ENCODE peak calls at places on chromosome 1, in nine cellular contexts. M, N, A, B, T, G, U, E and S are unnamed samples.

GRCh38 chr1:147736847-147737246 is 23.6 kb downstream of the GJA5 start:
- DNase-seq in M (no peak), N (no peak), A (no peak), B (no peak), T (no peak), G (no peak), U (no peak), E (no peak), S (no peak)

GRCh38 chr1:111320066-111320879 is 29.6 kb downstream of the CHIA start:
- DNase-seq in M (no peak), N (no peak), A (no peak), B (no peak), T (no peak), G (no peak), U (no peak), E (no peak), S (no peak)

GRCh38 chr1:147852706-147853225 is 49.8 kb upstream of the GJA8 start:
- DNase-seq in M (no peak), N (no peak), A (no peak), B (no peak), T (peak; percentile 43), G (peak; percentile 14), U (no peak), E (no peak), S (no peak)

GRCh38 chr1:31627930-31628421 is 10.5 kb downstream of the HCRTR1 start:
- DNase-seq in M (no peak), N (no peak), A (no peak), B (no peak), T (no peak), G (peak; percentile 81), U (no peak), E (no peak), S (no peak)

GRCh38 chr1:154386643-154387352 is 18.3 kb upstream of the IL6R start:
- DNase-seq in M (peak; percentile 60), N (no peak), A (peak; percentile 65), B (no peak), T (no peak), G (no peak), U (peak; percentile 10), E (no peak), S (no peak)

GRCh38 chr1:201761178-201761577 is 67.8 kb upstream of the IPO9 start:
- DNase-seq in M (no peak), N (no peak), A (no peak), B (no peak), T (no peak), G (no peak), U (no peak), E (no peak), S (no peak)

GRCh38 chr1:172837816-172838680 is 179.1 kb downstream of the FASLG start:
- DNase-seq in M (no peak), N (no peak), A (no peak), B (no peak), T (peak; percentile 41), G (peak; percentile 44), U (no peak), E (no peak), S (no peak)

GRCh38 chr1:116962976-116963639 is 38.5 kb upstream of the CD101 start:
- DNase-seq in M (no peak), N (no peak), A (no peak), B (no peak), T (no peak), G (peak; percentile 37), U (no peak), E (no peak), S (no peak)

GRCh38 chr1:27887215-27888035 is 15.1 kb downstream of the THEMIS2 start:
- DNase-seq in M (no peak), N (no peak), A (no peak), B (no peak), T (no peak), G (no peak), U (no peak), E (no peak), S (no peak)

GRCh38 chr1:177959793-177960515 is 9.9 kb downstream of the SEC16B start:
- DNase-seq in M (no peak), N (no peak), A (no peak), B (no peak), T (peak; percentile 65), G (peak; percentile 35), U (no peak), E (no peak), S (no peak)